ENCODE peak calls at places on chromosomes 2 and 18, in nine cellular contexts. Z, X, L, H, M, V, I, S and N are unnamed samples. For H3K36me3, the result is how much of the 10 kb centered on the place peaks cover.

GRCh38 chr2:215799194-215799593 is 214.2 kb downstream of the MREG start:
- DNase-seq in L (no peak), S (no peak), M (no peak), X (no peak), V (no peak), H (no peak), I (peak), Z (no peak), N (no peak)

GRCh38 chr2:127072380-127072779 is 34.6 kb downstream of the BIN1 start:
- DNase-seq in M (no peak), X (no peak), V (no peak), H (no peak), S (no peak), L (no peak), I (no peak), Z (no peak), N (no peak)

GRCh38 chr18:54112356-54112755 is 112.1 kb downstream of the MBD2 start:
- DNase-seq in Z (no peak), I (no peak), H (no peak), X (no peak), L (peak), M (no peak), S (no peak), V (no peak), N (no peak)

GRCh38 chr2:41723531-41723930 is 324.3 kb upstream of the PKDCC start:
- DNase-seq in H (no peak), L (no peak), V (no peak), Z (no peak), S (no peak), M (peak), I (no peak), X (no peak), N (no peak)

GRCh38 chr2:151367571-151367970 is 10.2 kb downstream of the TNFAIP6 start:
- DNase-seq in M (no peak), Z (no peak), V (no peak), H (no peak), L (peak), S (no peak), I (peak), X (no peak), N (no peak)

GRCh38 chr18:22182884-22183610 is 13.7 kb downstream of the GATA6 start:
- DNase-seq in H (no peak), L (no peak), X (no peak), Z (no peak), M (no peak), I (no peak), S (no peak), V (no peak), N (no peak)

GRCh38 chr2:240458900-240459391 is 23.5 kb downstream of the GPC1 start:
- DNase-seq in X (no peak), H (no peak), I (no peak), S (no peak), Z (peak), M (peak), L (no peak), V (peak), N (no peak)

GRCh38 chr2:48140586-48140985 is 234.3 kb upstream of the FBXO11 start:
- DNase-seq in I (no peak), H (no peak), V (no peak), S (no peak), M (no peak), L (no peak), Z (no peak), X (no peak), N (no peak)

GRCh38 chr18:13394794-13395193 is 176.2 kb downstream of the LDLRAD4 start:
- DNase-seq in L (no peak), X (no peak), Z (no peak), S (no peak), M (peak), V (no peak), I (no peak), H (no peak), N (no peak)

GRCh38 chr2:203804070-203804469 is 63.5 kb upstream of the CTLA4 start:
- DNase-seq in H (peak), V (no peak), Z (no peak), X (no peak), I (peak), M (no peak), L (peak), S (no peak), N (no peak)

GRCh38 chr2:128427356-128427755 is 108.7 kb upstream of the HS6ST1 start:
- DNase-seq in M (peak), X (peak), S (no peak), V (no peak), I (no peak), Z (peak), L (no peak), H (no peak), N (no peak)

GRCh38 chr2:135776367-135776766 is 34.7 kb downstream of the UBXN4 start:
- DNase-seq in H (no peak), L (no peak), Z (no peak), I (no peak), X (no peak), M (no peak), V (no peak), S (no peak), N (no peak)

GRCh38 chr2:135773917-135774316 is 32.3 kb downstream of the UBXN4 start:
- DNase-seq in X (no peak), V (no peak), I (peak), L (peak), H (no peak), Z (no peak), M (no peak), S (no peak), N (no peak)

GRCh38 chr2:135773319-135773718 is 31.7 kb downstream of the UBXN4 start:
- DNase-seq in M (no peak), Z (no peak), S (no peak), L (no peak), V (no peak), X (no peak), I (no peak), H (no peak), N (no peak)

DNA sequence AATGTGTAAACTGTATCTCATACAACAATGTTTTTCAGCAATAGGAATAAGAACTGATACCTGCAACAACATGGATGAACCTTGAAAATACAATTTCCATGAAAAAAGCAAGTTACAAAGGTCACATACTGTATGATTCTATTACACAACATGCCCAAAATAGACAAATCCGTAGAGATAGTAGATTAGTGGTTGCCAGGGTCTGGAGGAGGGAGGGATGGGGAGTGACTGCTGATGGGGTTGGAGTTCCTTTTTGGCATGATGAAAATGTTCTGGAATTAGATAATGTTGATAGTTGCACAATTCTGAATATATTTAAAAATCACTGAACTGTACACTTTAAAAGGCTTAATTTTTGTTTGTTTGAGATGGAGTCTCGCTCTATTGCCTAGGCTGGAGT is 33.8 kb downstream of the UBXN4 start:
- DNase-seq in L (peak), X (no peak), Z (no peak), I (peak), M (no peak), H (no peak), S (no peak), V (no peak), N (no peak)
- H3K36me3 ChIP-seq in L (half or more), X (half or more), Z (half or more), I (under half), M (half or more), H (half or more), S (half or more), V (half or more), N (under half)

DNA sequence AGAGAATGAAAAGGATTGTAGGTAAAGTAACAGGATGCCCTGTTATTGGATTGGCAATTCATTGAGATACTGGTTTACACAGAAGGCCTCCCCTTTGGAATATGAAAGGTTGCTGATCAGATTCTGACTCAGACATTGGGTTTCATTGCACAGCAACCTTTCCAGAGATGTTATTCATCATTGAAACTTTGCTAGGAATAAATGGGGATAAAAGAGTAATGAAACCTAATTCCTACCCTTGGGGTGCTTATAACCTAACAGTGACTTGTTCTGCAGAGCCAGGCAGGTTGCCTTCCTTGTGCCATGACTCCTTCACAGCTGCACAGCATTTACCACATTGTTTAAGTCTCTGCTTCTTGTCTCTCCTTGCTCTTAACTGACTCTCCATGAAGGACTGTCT is 5.0 kb downstream of the NAB1 start:
- DNase-seq in I (peak), H (no peak), L (no peak), S (no peak), M (no peak), Z (no peak), V (no peak), X (no peak), N (no peak)
- H3K4me3 ChIP-seq in I (no peak), H (no peak), L (no peak), S (no peak), M (no peak), Z (no peak), V (no peak), X (no peak), N (no peak)

GRCh38 chr2:69718338-69718965 is 23.5 kb upstream of the ANXA4 start:
- DNase-seq in V (no peak), I (peak), M (no peak), X (no peak), S (no peak), L (no peak), Z (no peak), H (no peak), N (no peak)

GRCh38 chr2:69717902-69718301 is 24.0 kb upstream of the ANXA4 start:
- DNase-seq in S (no peak), H (no peak), I (peak), V (no peak), X (no peak), L (no peak), Z (peak), M (no peak), N (no peak)

GRCh38 chr2:69715964-69716363 is 26.0 kb upstream of the ANXA4 start:
- DNase-seq in S (no peak), L (no peak), M (no peak), V (no peak), X (no peak), H (no peak), Z (no peak), I (peak), N (no peak)

GRCh38 chr2:69714024-69714423 is 27.9 kb upstream of the ANXA4 start:
- DNase-seq in S (no peak), H (no peak), I (no peak), L (no peak), X (no peak), Z (no peak), M (no peak), V (no peak), N (no peak)

GRCh38 chr2:69716555-69717120 is 25.3 kb upstream of the ANXA4 start:
- DNase-seq in X (no peak), V (no peak), H (no peak), L (peak), I (peak), S (no peak), M (peak), Z (no peak), N (no peak)
- TF ChIP-seq CTCF in X (no peak), V (no peak), H (no peak), L (no peak), I (peak), S (peak), M (no peak), Z (no peak), N (no peak)

DNA sequence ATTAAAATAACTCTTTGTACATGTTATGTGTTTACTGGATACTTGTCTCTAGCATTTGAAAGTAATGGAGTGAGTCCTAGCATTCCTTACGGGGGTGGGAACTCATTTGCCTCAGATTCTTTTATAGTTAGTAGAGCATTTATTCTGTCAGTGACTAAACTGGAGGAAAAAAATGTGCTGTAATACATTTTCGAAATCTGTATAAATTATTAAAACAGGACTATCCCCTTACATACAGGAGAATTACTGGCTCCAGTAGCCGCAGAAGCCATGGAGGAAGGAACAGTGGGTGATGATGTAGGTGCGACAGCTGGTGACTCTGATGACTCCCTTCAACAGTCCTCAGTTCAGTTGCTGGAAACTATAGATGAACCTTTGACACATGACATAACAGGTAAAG is 122.4 kb downstream of the BIRC6 start:
- DNase-seq in S (no peak), V (no peak), Z (no peak), L (peak), X (no peak), H (no peak), I (peak), M (no peak), N (no peak)
- H3K36me3 ChIP-seq in S (half or more), V (half or more), Z (half or more), L (half or more), X (half or more), H (under half), I (under half), M (half or more), N (under half)

DNA sequence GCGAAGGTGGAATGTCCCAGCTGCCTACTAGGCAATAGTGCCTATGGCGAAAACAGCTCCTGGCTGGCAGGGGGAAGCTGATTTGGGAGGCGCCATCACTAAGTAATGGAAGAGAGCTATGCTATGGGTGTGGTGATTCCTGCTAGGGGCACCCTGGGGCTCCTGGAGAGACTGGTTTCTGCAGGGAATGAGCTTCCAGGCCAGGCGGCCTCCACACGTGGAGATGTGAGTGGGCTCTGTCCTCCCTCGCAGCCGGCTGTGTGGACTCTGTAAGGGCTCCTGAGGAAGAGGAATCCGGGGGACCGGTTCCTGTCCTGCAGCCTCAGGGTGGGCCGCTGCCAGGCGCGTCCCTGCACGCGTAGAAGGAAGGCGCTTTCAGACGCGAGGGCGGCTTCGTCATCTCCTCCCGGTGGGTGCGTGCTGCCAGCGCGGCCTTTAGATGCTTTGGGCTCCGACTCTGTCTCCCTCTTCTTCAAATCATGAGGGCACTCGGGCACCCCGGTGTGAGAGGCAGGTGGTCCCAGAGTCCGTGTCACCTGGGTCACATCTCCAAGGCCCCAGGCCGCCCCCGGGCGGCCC is 55.5 kb upstream of the ANKRD62 start:
- DNase-seq in L (peak), H (peak), X (no peak), V (peak), I (peak), Z (peak), S (peak), M (no peak), N (peak)
- H3K4me3 ChIP-seq in L (peak), H (peak), X (peak), V (peak), I (no peak), Z (peak), S (no peak), M (peak), N (no peak)